ENCODE peak calls at places on chromosome 9, in four cellular contexts. One of them, this sample, is unnamed.

GRCh38 chr9:98563212-98563907 is 145.4 kb downstream of the GABBR2 start:
- DNase-seq in activated T-cell treated with anti-CD3 and anti-CD28 coated beads for 1 hour: no peak
- DNase-seq in fibroblast of mammary gland: no peak
- DNase-seq in NCI-H1092 treated with DMSO at 0.1 percent for 48 hours: no peak
- DNase-seq in this sample: no peak

GRCh38 chr9:38713426-38713825 is 6.5 kb downstream of the FAM240B start:
- DNase-seq in activated T-cell treated with anti-CD3 and anti-CD28 coated beads for 1 hour: no peak
- DNase-seq in fibroblast of mammary gland: peak
- DNase-seq in NCI-H1092 treated with DMSO at 0.1 percent for 48 hours: no peak
- DNase-seq in this sample: no peak

GRCh38 chr9:18437315-18438200 is 36.4 kb upstream of the ADAMTSL1 start:
- DNase-seq in activated T-cell treated with anti-CD3 and anti-CD28 coated beads for 1 hour: no peak
- DNase-seq in fibroblast of mammary gland: peak
- DNase-seq in NCI-H1092 treated with DMSO at 0.1 percent for 48 hours: peak
- DNase-seq in this sample: no peak

GRCh38 chr9:135282001-135282731 is 194.7 kb downstream of the OLFM1 start:
- DNase-seq in activated T-cell treated with anti-CD3 and anti-CD28 coated beads for 1 hour: no peak
- DNase-seq in fibroblast of mammary gland: peak
- DNase-seq in NCI-H1092 treated with DMSO at 0.1 percent for 48 hours: peak
- DNase-seq in this sample: no peak

GRCh38 chr9:91682806-91683205 is 259.2 kb upstream of the NFIL3 start:
- DNase-seq in activated T-cell treated with anti-CD3 and anti-CD28 coated beads for 1 hour: no peak
- DNase-seq in fibroblast of mammary gland: peak
- DNase-seq in NCI-H1092 treated with DMSO at 0.1 percent for 48 hours: no peak
- DNase-seq in this sample: no peak

GRCh38 chr9:127779136-127779981 is 893 bp upstream of the SH2D3C start:
- DNase-seq in activated T-cell treated with anti-CD3 and anti-CD28 coated beads for 1 hour: peak
- DNase-seq in fibroblast of mammary gland: peak
- DNase-seq in NCI-H1092 treated with DMSO at 0.1 percent for 48 hours: no peak
- DNase-seq in this sample: peak

GRCh38 chr9:128141604-128142003 is 7.6 kb upstream of the LCN2 start:
- DNase-seq in activated T-cell treated with anti-CD3 and anti-CD28 coated beads for 1 hour: no peak
- DNase-seq in fibroblast of mammary gland: no peak
- DNase-seq in NCI-H1092 treated with DMSO at 0.1 percent for 48 hours: no peak
- DNase-seq in this sample: no peak

GRCh38 chr9:134648701-134649525 is 7.3 kb downstream of the COL5A1 start:
- DNase-seq in activated T-cell treated with anti-CD3 and anti-CD28 coated beads for 1 hour: no peak
- DNase-seq in fibroblast of mammary gland: peak
- DNase-seq in NCI-H1092 treated with DMSO at 0.1 percent for 48 hours: no peak
- DNase-seq in this sample: no peak

GRCh38 chr9:121075251-121076036 is 689 bp downstream of the CNTRL start:
- DNase-seq in activated T-cell treated with anti-CD3 and anti-CD28 coated beads for 1 hour: no peak
- DNase-seq in fibroblast of mammary gland: peak
- DNase-seq in NCI-H1092 treated with DMSO at 0.1 percent for 48 hours: peak
- DNase-seq in this sample: no peak

GRCh38 chr9:100063185-100063584 is 35.6 kb downstream of the ERP44 start:
- DNase-seq in activated T-cell treated with anti-CD3 and anti-CD28 coated beads for 1 hour: no peak
- DNase-seq in fibroblast of mammary gland: no peak
- DNase-seq in NCI-H1092 treated with DMSO at 0.1 percent for 48 hours: no peak
- DNase-seq in this sample: no peak

GRCh38 chr9:116452227-116452626 is 234.9 kb upstream of the TRIM32 start:
- DNase-seq in activated T-cell treated with anti-CD3 and anti-CD28 coated beads for 1 hour: no peak
- DNase-seq in fibroblast of mammary gland: no peak
- DNase-seq in NCI-H1092 treated with DMSO at 0.1 percent for 48 hours: no peak
- DNase-seq in this sample: no peak

GRCh38 chr9:129981180-129981907 is 61.6 kb downstream of the FNBP1 start:
- DNase-seq in activated T-cell treated with anti-CD3 and anti-CD28 coated beads for 1 hour: no peak
- DNase-seq in fibroblast of mammary gland: no peak
- DNase-seq in NCI-H1092 treated with DMSO at 0.1 percent for 48 hours: no peak
- DNase-seq in this sample: no peak

GRCh38 chr9:2158729-2159128 is 143.6 kb downstream of the SMARCA2 start:
- DNase-seq in activated T-cell treated with anti-CD3 and anti-CD28 coated beads for 1 hour: no peak
- DNase-seq in fibroblast of mammary gland: no peak
- DNase-seq in NCI-H1092 treated with DMSO at 0.1 percent for 48 hours: no peak
- DNase-seq in this sample: no peak

GRCh38 chr9:97565262-97565661 is 63.8 kb downstream of the TMOD1 start:
- DNase-seq in activated T-cell treated with anti-CD3 and anti-CD28 coated beads for 1 hour: no peak
- DNase-seq in fibroblast of mammary gland: no peak
- DNase-seq in NCI-H1092 treated with DMSO at 0.1 percent for 48 hours: no peak
- DNase-seq in this sample: no peak

GRCh38 chr9:126618590-126619335 is 5.0 kb downstream of the LMX1B start:
- DNase-seq in activated T-cell treated with anti-CD3 and anti-CD28 coated beads for 1 hour: no peak
- DNase-seq in fibroblast of mammary gland: no peak
- DNase-seq in NCI-H1092 treated with DMSO at 0.1 percent for 48 hours: no peak
- DNase-seq in this sample: no peak

GRCh38 chr9:87872079-87872624 is 10.5 kb upstream of the SPATA31E1 start:
- DNase-seq in activated T-cell treated with anti-CD3 and anti-CD28 coated beads for 1 hour: no peak
- DNase-seq in fibroblast of mammary gland: peak
- DNase-seq in NCI-H1092 treated with DMSO at 0.1 percent for 48 hours: peak
- DNase-seq in this sample: no peak

GRCh38 chr9:34929506-34930102 is 28.5 kb upstream of the PHF24 start:
- DNase-seq in activated T-cell treated with anti-CD3 and anti-CD28 coated beads for 1 hour: no peak
- DNase-seq in fibroblast of mammary gland: peak
- DNase-seq in NCI-H1092 treated with DMSO at 0.1 percent for 48 hours: peak
- DNase-seq in this sample: no peak

GRCh38 chr9:21395778-21396717 is 10.8 kb upstream of the IFNA2 start:
- DNase-seq in activated T-cell treated with anti-CD3 and anti-CD28 coated beads for 1 hour: peak
- DNase-seq in fibroblast of mammary gland: no peak
- DNase-seq in NCI-H1092 treated with DMSO at 0.1 percent for 48 hours: peak
- DNase-seq in this sample: peak

GRCh38 chr9:279674-280073 is 65.0 kb downstream of the DOCK8 start:
- DNase-seq in activated T-cell treated with anti-CD3 and anti-CD28 coated beads for 1 hour: no peak
- DNase-seq in fibroblast of mammary gland: no peak
- DNase-seq in NCI-H1092 treated with DMSO at 0.1 percent for 48 hours: no peak
- DNase-seq in this sample: no peak

GRCh38 chr9:127215266-127216209 is 49.0 kb upstream of the GARNL3 start:
- DNase-seq in activated T-cell treated with anti-CD3 and anti-CD28 coated beads for 1 hour: no peak
- DNase-seq in fibroblast of mammary gland: no peak
- DNase-seq in NCI-H1092 treated with DMSO at 0.1 percent for 48 hours: no peak
- DNase-seq in this sample: no peak

GRCh38 chr9:21525174-21525573 is 43.1 kb upstream of the IFNE start:
- DNase-seq in activated T-cell treated with anti-CD3 and anti-CD28 coated beads for 1 hour: no peak
- DNase-seq in fibroblast of mammary gland: no peak
- DNase-seq in NCI-H1092 treated with DMSO at 0.1 percent for 48 hours: no peak
- DNase-seq in this sample: no peak

GRCh38 chr9:121825481-121825830 is 174.0 kb downstream of the DAB2IP start:
- DNase-seq in activated T-cell treated with anti-CD3 and anti-CD28 coated beads for 1 hour: no peak
- DNase-seq in fibroblast of mammary gland: no peak
- DNase-seq in NCI-H1092 treated with DMSO at 0.1 percent for 48 hours: no peak
- DNase-seq in this sample: no peak

GRCh38 chr9:92631452-92632211 is 38.3 kb downstream of the IPPK start:
- DNase-seq in activated T-cell treated with anti-CD3 and anti-CD28 coated beads for 1 hour: no peak
- DNase-seq in fibroblast of mammary gland: no peak
- DNase-seq in NCI-H1092 treated with DMSO at 0.1 percent for 48 hours: no peak
- DNase-seq in this sample: no peak

GRCh38 chr9:129282308-129283211 is 104.5 kb upstream of the IER5L start:
- DNase-seq in activated T-cell treated with anti-CD3 and anti-CD28 coated beads for 1 hour: no peak
- DNase-seq in fibroblast of mammary gland: no peak
- DNase-seq in NCI-H1092 treated with DMSO at 0.1 percent for 48 hours: no peak
- DNase-seq in this sample: no peak

GRCh38 chr9:78572266-78572665 is 275.3 kb downstream of the PSAT1 start:
- DNase-seq in activated T-cell treated with anti-CD3 and anti-CD28 coated beads for 1 hour: no peak
- DNase-seq in fibroblast of mammary gland: no peak
- DNase-seq in NCI-H1092 treated with DMSO at 0.1 percent for 48 hours: no peak
- DNase-seq in this sample: no peak

GRCh38 chr9:89639961-89640360 is 35.1 kb downstream of the GADD45G start:
- DNase-seq in activated T-cell treated with anti-CD3 and anti-CD28 coated beads for 1 hour: no peak
- DNase-seq in fibroblast of mammary gland: no peak
- DNase-seq in NCI-H1092 treated with DMSO at 0.1 percent for 48 hours: no peak
- DNase-seq in this sample: no peak

GRCh38 chr9:95504053-95504963 is 12.5 kb downstream of the PTCH1 start:
- DNase-seq in activated T-cell treated with anti-CD3 and anti-CD28 coated beads for 1 hour: no peak
- DNase-seq in fibroblast of mammary gland: peak
- DNase-seq in NCI-H1092 treated with DMSO at 0.1 percent for 48 hours: no peak
- DNase-seq in this sample: no peak

GRCh38 chr9:20558609-20559016 is 63.7 kb downstream of the MLLT3 start:
- DNase-seq in activated T-cell treated with anti-CD3 and anti-CD28 coated beads for 1 hour: no peak
- DNase-seq in fibroblast of mammary gland: peak
- DNase-seq in NCI-H1092 treated with DMSO at 0.1 percent for 48 hours: no peak
- DNase-seq in this sample: no peak

GRCh38 chr9:70409800-70410199 is 4.7 kb downstream of the KLF9 start:
- DNase-seq in activated T-cell treated with anti-CD3 and anti-CD28 coated beads for 1 hour: no peak
- DNase-seq in fibroblast of mammary gland: peak
- DNase-seq in NCI-H1092 treated with DMSO at 0.1 percent for 48 hours: no peak
- DNase-seq in this sample: no peak

GRCh38 chr9:130825051-130825651 is 9.9 kb upstream of the ABL1 start:
- DNase-seq in activated T-cell treated with anti-CD3 and anti-CD28 coated beads for 1 hour: no peak
- DNase-seq in fibroblast of mammary gland: peak
- DNase-seq in NCI-H1092 treated with DMSO at 0.1 percent for 48 hours: no peak
- DNase-seq in this sample: no peak

GRCh38 chr9:110575169-110575568 is 4.4 kb downstream of the SVEP1 start:
- DNase-seq in activated T-cell treated with anti-CD3 and anti-CD28 coated beads for 1 hour: no peak
- DNase-seq in fibroblast of mammary gland: peak
- DNase-seq in NCI-H1092 treated with DMSO at 0.1 percent for 48 hours: no peak
- DNase-seq in this sample: no peak

GRCh38 chr9:93678199-93679019 is 102.0 kb downstream of the PHF2 start:
- DNase-seq in activated T-cell treated with anti-CD3 and anti-CD28 coated beads for 1 hour: no peak
- DNase-seq in fibroblast of mammary gland: no peak
- DNase-seq in NCI-H1092 treated with DMSO at 0.1 percent for 48 hours: no peak
- DNase-seq in this sample: no peak

This sample was measured in T-helper 22 cell.